ENCODE peak calls at places on chromosomes 7 and 10, in eight cellular contexts. G is substantia nigra, V is heart left ventricle, I is BE2C, N is C1 segment of cervical spinal cord, P is retina, R is fibroblast of the conjunctiva, Z is HFFc6. J is an unnamed sample.

GRCh38 chr7:51727441-51727840 is 410.8 kb upstream of the COBL start:
- DNase-seq in G (no peak), V (no peak), I (no peak), N (no peak), P (no peak), R (no peak), Z (no peak), J (no peak)

GRCh38 chr7:141389423-141389822 is 161.8 kb upstream of the AGK start:
- DNase-seq in G (no peak), V (no peak), I (no peak), N (no peak), P (no peak), R (no peak), Z (no peak), J (no peak)

GRCh38 chr10:42802889-42803288 is 20.3 kb downstream of the BMS1 start:
- DNase-seq in G (no peak), V (no peak), I (no peak), N (no peak), P (no peak), R (no peak), Z (no peak), J (no peak)

GRCh38 chr7:50799873-50800272 is 17.2 kb upstream of the GRB10 start:
- DNase-seq in G (no peak), V (no peak), I (no peak), N (no peak), P (no peak), R (no peak), Z (no peak), J (no peak)

GRCh38 chr7:82443801-82444219 is 233 bp upstream of the CACNA2D1 start:
- DNase-seq in G (peak), V (peak), I (peak), N (peak), P (no peak), R (peak), Z (peak), J (peak)

GRCh38 chr7:138904122-138904435 is 77.1 kb downstream of the KIAA1549 start:
- DNase-seq in G (no peak), V (no peak), I (no peak), N (no peak), P (no peak), R (no peak), Z (no peak), J (no peak)

GRCh38 chr10:52644678-52645434 is 127.7 kb downstream of the MBL2 start:
- DNase-seq in G (peak), V (peak), I (peak), N (peak), P (peak), R (peak), Z (peak), J (peak)

GRCh38 chr7:139765143-139765542 is 12.7 kb downstream of the HIPK2 start:
- DNase-seq in G (no peak), V (no peak), I (no peak), N (no peak), P (no peak), R (no peak), Z (no peak), J (no peak)

GRCh38 chr7:42344168-42344755 is 107.3 kb upstream of the GLI3 start:
- DNase-seq in G (no peak), V (no peak), I (no peak), N (no peak), P (no peak), R (no peak), Z (no peak), J (no peak)

J was measured in Ammon's horn.